ENCODE peak calls at places on chromosome 18, in nine cellular contexts. One of them, this sample, is unnamed.
A peak's percentile ranks its signal among the peaks of the same experiment; 100 is the strongest.

GRCh38 chr18:6409933-6410332 is 4.8 kb downstream of the L3MBTL4 start:
- DNase-seq in HuH-7.5: no peak
- DNase-seq in hippocampal formation: no peak
- DNase-seq in cerebellar cortex: no peak
- DNase-seq in ovary: no peak
- DNase-seq in NB4: no peak
- DNase-seq in kidney tubule cell: no peak
- DNase-seq in activated CD4-positive, alpha-beta memory T cell treated with anti-CD3 and anti-CD28 coated beads for 36 hours: no peak
- DNase-seq in AG04449: no peak
- DNase-seq in this sample: no peak

GRCh38 chr18:58375051-58375450 is 253.8 kb downstream of the ALPK2 start:
- DNase-seq in AG04449: no peak
- DNase-seq in hippocampal formation: no peak
- DNase-seq in NB4: no peak
- DNase-seq in ovary: no peak
- DNase-seq in HuH-7.5: no peak
- DNase-seq in kidney tubule cell: no peak
- DNase-seq in activated CD4-positive, alpha-beta memory T cell treated with anti-CD3 and anti-CD28 coated beads for 36 hours: no peak
- DNase-seq in cerebellar cortex: no peak
- DNase-seq in this sample: no peak

GRCh38 chr18:11118051-11118450 is 31.3 kb downstream of the PIEZO2 start:
- DNase-seq in activated CD4-positive, alpha-beta memory T cell treated with anti-CD3 and anti-CD28 coated beads for 36 hours: no peak
- DNase-seq in ovary: no peak
- DNase-seq in kidney tubule cell: no peak
- DNase-seq in NB4: no peak
- DNase-seq in AG04449: no peak
- DNase-seq in HuH-7.5: no peak
- DNase-seq in cerebellar cortex: no peak
- DNase-seq in hippocampal formation: no peak
- DNase-seq in this sample: no peak

GRCh38 chr18:57797209-57797651 is 5.9 kb downstream of the ATP8B1 start:
- DNase-seq in hippocampal formation: no peak
- DNase-seq in NB4: no peak
- DNase-seq in HuH-7.5: peak; percentile 43
- DNase-seq in kidney tubule cell: no peak
- DNase-seq in AG04449: no peak
- DNase-seq in activated CD4-positive, alpha-beta memory T cell treated with anti-CD3 and anti-CD28 coated beads for 36 hours: no peak
- DNase-seq in cerebellar cortex: no peak
- DNase-seq in ovary: no peak
- DNase-seq in this sample: no peak

GRCh38 chr18:74551936-74552555 is 17.7 kb downstream of the CNDP1 start:
- DNase-seq in HuH-7.5: peak; percentile 63
- DNase-seq in activated CD4-positive, alpha-beta memory T cell treated with anti-CD3 and anti-CD28 coated beads for 36 hours: peak; percentile 86
- DNase-seq in kidney tubule cell: peak; percentile 80
- DNase-seq in hippocampal formation: peak; percentile 81
- DNase-seq in AG04449: peak; percentile 29
- DNase-seq in NB4: peak; percentile 76
- DNase-seq in cerebellar cortex: peak; percentile 74
- DNase-seq in ovary: peak; percentile 75
- DNase-seq in this sample: peak; percentile 49

GRCh38 chr18:37451239-37451825 is 114.3 kb downstream of the CELF4 start:
- DNase-seq in activated CD4-positive, alpha-beta memory T cell treated with anti-CD3 and anti-CD28 coated beads for 36 hours: no peak
- DNase-seq in HuH-7.5: no peak
- DNase-seq in kidney tubule cell: no peak
- DNase-seq in hippocampal formation: no peak
- DNase-seq in ovary: no peak
- DNase-seq in NB4: no peak
- DNase-seq in cerebellar cortex: no peak
- DNase-seq in AG04449: no peak
- DNase-seq in this sample: no peak

GRCh38 chr18:69795785-69796184 is 151.9 kb downstream of the CD226 start:
- DNase-seq in NB4: no peak
- DNase-seq in hippocampal formation: no peak
- DNase-seq in HuH-7.5: no peak
- DNase-seq in AG04449: no peak
- DNase-seq in activated CD4-positive, alpha-beta memory T cell treated with anti-CD3 and anti-CD28 coated beads for 36 hours: no peak
- DNase-seq in kidney tubule cell: peak; percentile 9
- DNase-seq in ovary: no peak
- DNase-seq in cerebellar cortex: no peak
- DNase-seq in this sample: no peak

GRCh38 chr18:56200381-56200831 is 438.0 kb downstream of the TXNL1 start:
- DNase-seq in cerebellar cortex: no peak
- DNase-seq in AG04449: peak; percentile 24
- DNase-seq in HuH-7.5: no peak
- DNase-seq in ovary: no peak
- DNase-seq in kidney tubule cell: peak; percentile 67
- DNase-seq in NB4: no peak
- DNase-seq in activated CD4-positive, alpha-beta memory T cell treated with anti-CD3 and anti-CD28 coated beads for 36 hours: no peak
- DNase-seq in hippocampal formation: no peak
- DNase-seq in this sample: no peak

GRCh38 chr18:59249186-59249774 is 24.0 kb downstream of the RAX start:
- DNase-seq in hippocampal formation: peak; percentile 37
- DNase-seq in cerebellar cortex: peak; percentile 68
- DNase-seq in activated CD4-positive, alpha-beta memory T cell treated with anti-CD3 and anti-CD28 coated beads for 36 hours: peak; percentile 54
- DNase-seq in kidney tubule cell: peak; percentile 70
- DNase-seq in ovary: no peak
- DNase-seq in NB4: peak; percentile 61
- DNase-seq in AG04449: no peak
- DNase-seq in HuH-7.5: no peak
- DNase-seq in this sample: peak; percentile 18

GRCh38 chr18:8423051-8423558 is 186.1 kb upstream of the RAB12 start:
- DNase-seq in AG04449: peak; percentile 7
- DNase-seq in NB4: no peak
- DNase-seq in activated CD4-positive, alpha-beta memory T cell treated with anti-CD3 and anti-CD28 coated beads for 36 hours: no peak
- DNase-seq in kidney tubule cell: peak; percentile 19
- DNase-seq in hippocampal formation: no peak
- DNase-seq in HuH-7.5: no peak
- DNase-seq in cerebellar cortex: no peak
- DNase-seq in ovary: no peak
- DNase-seq in this sample: no peak

GRCh38 chr18:9516437-9517064 is 41.2 kb downstream of the RALBP1 start:
- DNase-seq in kidney tubule cell: peak; percentile 61
- DNase-seq in ovary: no peak
- DNase-seq in HuH-7.5: no peak
- DNase-seq in hippocampal formation: no peak
- DNase-seq in activated CD4-positive, alpha-beta memory T cell treated with anti-CD3 and anti-CD28 coated beads for 36 hours: no peak
- DNase-seq in NB4: peak; percentile 53
- DNase-seq in AG04449: no peak
- DNase-seq in cerebellar cortex: peak; percentile 58
- DNase-seq in this sample: no peak

GRCh38 chr18:11407900-11408299 is 201.5 kb upstream of the SLC35G4 start:
- DNase-seq in NB4: no peak
- DNase-seq in activated CD4-positive, alpha-beta memory T cell treated with anti-CD3 and anti-CD28 coated beads for 36 hours: no peak
- DNase-seq in HuH-7.5: no peak
- DNase-seq in AG04449: peak; percentile 42
- DNase-seq in cerebellar cortex: no peak
- DNase-seq in kidney tubule cell: no peak
- DNase-seq in ovary: no peak
- DNase-seq in hippocampal formation: no peak
- DNase-seq in this sample: no peak

GRCh38 chr18:78635093-78635800 is 344.4 kb upstream of the SALL3 start:
- DNase-seq in AG04449: no peak
- DNase-seq in hippocampal formation: no peak
- DNase-seq in kidney tubule cell: no peak
- DNase-seq in cerebellar cortex: no peak
- DNase-seq in NB4: no peak
- DNase-seq in activated CD4-positive, alpha-beta memory T cell treated with anti-CD3 and anti-CD28 coated beads for 36 hours: no peak
- DNase-seq in ovary: peak; percentile 11
- DNase-seq in HuH-7.5: no peak
- DNase-seq in this sample: no peak

GRCh38 chr18:45627204-45627526 is 11.9 kb downstream of the SLC14A2 start:
- DNase-seq in AG04449: no peak
- DNase-seq in hippocampal formation: no peak
- DNase-seq in ovary: no peak
- DNase-seq in activated CD4-positive, alpha-beta memory T cell treated with anti-CD3 and anti-CD28 coated beads for 36 hours: no peak
- DNase-seq in NB4: no peak
- DNase-seq in cerebellar cortex: no peak
- DNase-seq in HuH-7.5: no peak
- DNase-seq in kidney tubule cell: peak; percentile 37
- DNase-seq in this sample: no peak

GRCh38 chr18:9218052-9218451 is 81.5 kb downstream of the ANKRD12 start:
- DNase-seq in hippocampal formation: no peak
- DNase-seq in kidney tubule cell: no peak
- DNase-seq in HuH-7.5: no peak
- DNase-seq in ovary: no peak
- DNase-seq in AG04449: no peak
- DNase-seq in activated CD4-positive, alpha-beta memory T cell treated with anti-CD3 and anti-CD28 coated beads for 36 hours: no peak
- DNase-seq in cerebellar cortex: no peak
- DNase-seq in NB4: no peak
- DNase-seq in this sample: no peak

GRCh38 chr18:54150226-54150625 is 74.2 kb downstream of the MBD2 start:
- DNase-seq in hippocampal formation: no peak
- DNase-seq in kidney tubule cell: peak; percentile 38
- DNase-seq in HuH-7.5: no peak
- DNase-seq in ovary: no peak
- DNase-seq in cerebellar cortex: no peak
- DNase-seq in AG04449: no peak
- DNase-seq in activated CD4-positive, alpha-beta memory T cell treated with anti-CD3 and anti-CD28 coated beads for 36 hours: no peak
- DNase-seq in NB4: no peak
- DNase-seq in this sample: no peak

GRCh38 chr18:12907258-12907925 is 23.4 kb upstream of the PTPN2 start:
- DNase-seq in NB4: no peak
- DNase-seq in activated CD4-positive, alpha-beta memory T cell treated with anti-CD3 and anti-CD28 coated beads for 36 hours: no peak
- DNase-seq in cerebellar cortex: no peak
- DNase-seq in HuH-7.5: no peak
- DNase-seq in kidney tubule cell: no peak
- DNase-seq in ovary: no peak
- DNase-seq in AG04449: peak; percentile 45
- DNase-seq in hippocampal formation: no peak
- DNase-seq in this sample: no peak

GRCh38 chr18:44743626-44744025 is 62.9 kb downstream of the SETBP1 start:
- DNase-seq in cerebellar cortex: peak; percentile 68
- DNase-seq in NB4: no peak
- DNase-seq in HuH-7.5: no peak
- DNase-seq in kidney tubule cell: no peak
- DNase-seq in activated CD4-positive, alpha-beta memory T cell treated with anti-CD3 and anti-CD28 coated beads for 36 hours: no peak
- DNase-seq in AG04449: no peak
- DNase-seq in ovary: no peak
- DNase-seq in hippocampal formation: no peak
- DNase-seq in this sample: no peak

GRCh38 chr18:41967680-41968079 is 12.6 kb downstream of the PIK3C3 start:
- DNase-seq in HuH-7.5: no peak
- DNase-seq in ovary: no peak
- DNase-seq in cerebellar cortex: peak; percentile 20
- DNase-seq in hippocampal formation: no peak
- DNase-seq in activated CD4-positive, alpha-beta memory T cell treated with anti-CD3 and anti-CD28 coated beads for 36 hours: no peak
- DNase-seq in AG04449: no peak
- DNase-seq in kidney tubule cell: no peak
- DNase-seq in NB4: no peak
- DNase-seq in this sample: no peak

GRCh38 chr18:78178812-78179211 is 800.8 kb upstream of the SALL3 start:
- DNase-seq in HuH-7.5: no peak
- DNase-seq in activated CD4-positive, alpha-beta memory T cell treated with anti-CD3 and anti-CD28 coated beads for 36 hours: no peak
- DNase-seq in NB4: no peak
- DNase-seq in kidney tubule cell: no peak
- DNase-seq in hippocampal formation: no peak
- DNase-seq in cerebellar cortex: no peak
- DNase-seq in ovary: no peak
- DNase-seq in AG04449: no peak
- DNase-seq in this sample: no peak

GRCh38 chr18:48840491-48840877 is 110.3 kb downstream of the SMAD7 start:
- DNase-seq in hippocampal formation: peak; percentile 74
- DNase-seq in kidney tubule cell: no peak
- DNase-seq in AG04449: no peak
- DNase-seq in activated CD4-positive, alpha-beta memory T cell treated with anti-CD3 and anti-CD28 coated beads for 36 hours: no peak
- DNase-seq in HuH-7.5: no peak
- DNase-seq in ovary: peak; percentile 10
- DNase-seq in NB4: no peak
- DNase-seq in cerebellar cortex: no peak
- DNase-seq in this sample: peak; percentile 77

GRCh38 chr18:73768043-73768442 is 379.6 kb downstream of the FBXO15 start:
- DNase-seq in cerebellar cortex: no peak
- DNase-seq in hippocampal formation: no peak
- DNase-seq in AG04449: no peak
- DNase-seq in HuH-7.5: no peak
- DNase-seq in NB4: no peak
- DNase-seq in ovary: no peak
- DNase-seq in kidney tubule cell: no peak
- DNase-seq in activated CD4-positive, alpha-beta memory T cell treated with anti-CD3 and anti-CD28 coated beads for 36 hours: no peak
- DNase-seq in this sample: no peak

GRCh38 chr18:29681578-29681977 is 1361.0 kb downstream of the DSC3 start:
- DNase-seq in AG04449: no peak
- DNase-seq in NB4: no peak
- DNase-seq in cerebellar cortex: no peak
- DNase-seq in activated CD4-positive, alpha-beta memory T cell treated with anti-CD3 and anti-CD28 coated beads for 36 hours: no peak
- DNase-seq in hippocampal formation: no peak
- DNase-seq in kidney tubule cell: no peak
- DNase-seq in HuH-7.5: no peak
- DNase-seq in ovary: no peak
- DNase-seq in this sample: no peak

GRCh38 chr18:51151568-51152511 is 45.6 kb downstream of the MEX3C start:
- DNase-seq in hippocampal formation: no peak
- DNase-seq in activated CD4-positive, alpha-beta memory T cell treated with anti-CD3 and anti-CD28 coated beads for 36 hours: peak; percentile 89
- DNase-seq in NB4: peak; percentile 45
- DNase-seq in cerebellar cortex: no peak
- DNase-seq in HuH-7.5: no peak
- DNase-seq in ovary: no peak
- DNase-seq in kidney tubule cell: no peak
- DNase-seq in AG04449: no peak
- DNase-seq in this sample: no peak

GRCh38 chr18:9642799-9643445 is 28.6 kb upstream of the PPP4R1 start:
- DNase-seq in ovary: no peak
- DNase-seq in hippocampal formation: no peak
- DNase-seq in NB4: no peak
- DNase-seq in cerebellar cortex: no peak
- DNase-seq in activated CD4-positive, alpha-beta memory T cell treated with anti-CD3 and anti-CD28 coated beads for 36 hours: no peak
- DNase-seq in HuH-7.5: no peak
- DNase-seq in AG04449: no peak
- DNase-seq in kidney tubule cell: peak; percentile 20
- DNase-seq in this sample: no peak

GRCh38 chr18:23107718-23108117 is 27.6 kb upstream of the CABLES1 start:
- DNase-seq in kidney tubule cell: no peak
- DNase-seq in AG04449: no peak
- DNase-seq in HuH-7.5: no peak
- DNase-seq in NB4: no peak
- DNase-seq in hippocampal formation: no peak
- DNase-seq in cerebellar cortex: no peak
- DNase-seq in ovary: no peak
- DNase-seq in activated CD4-positive, alpha-beta memory T cell treated with anti-CD3 and anti-CD28 coated beads for 36 hours: no peak
- DNase-seq in this sample: no peak

GRCh38 chr18:23134780-23135678 is at the start of gene CABLES1:
- DNase-seq in HuH-7.5: peak; percentile 77
- DNase-seq in AG04449: no peak
- DNase-seq in hippocampal formation: peak; percentile 28
- DNase-seq in cerebellar cortex: peak; percentile 64
- DNase-seq in ovary: peak; percentile 67
- DNase-seq in NB4: peak; percentile 73
- DNase-seq in activated CD4-positive, alpha-beta memory T cell treated with anti-CD3 and anti-CD28 coated beads for 36 hours: peak; percentile 33
- DNase-seq in kidney tubule cell: peak; percentile 75
- DNase-seq in this sample: peak; percentile 65

GRCh38 chr18:48018806-48019295 is 88.4 kb upstream of the SMAD2 start:
- DNase-seq in HuH-7.5: no peak
- DNase-seq in ovary: no peak
- DNase-seq in kidney tubule cell: peak; percentile 23
- DNase-seq in cerebellar cortex: no peak
- DNase-seq in NB4: no peak
- DNase-seq in hippocampal formation: no peak
- DNase-seq in AG04449: no peak
- DNase-seq in activated CD4-positive, alpha-beta memory T cell treated with anti-CD3 and anti-CD28 coated beads for 36 hours: no peak
- DNase-seq in this sample: no peak

GRCh38 chr18:21315741-21316187 is 73.7 kb downstream of the GREB1L start:
- DNase-seq in kidney tubule cell: peak; percentile 16
- DNase-seq in activated CD4-positive, alpha-beta memory T cell treated with anti-CD3 and anti-CD28 coated beads for 36 hours: no peak
- DNase-seq in NB4: no peak
- DNase-seq in AG04449: no peak
- DNase-seq in hippocampal formation: no peak
- DNase-seq in HuH-7.5: peak; percentile 37
- DNase-seq in ovary: no peak
- DNase-seq in cerebellar cortex: peak; percentile 31
- DNase-seq in this sample: no peak

GRCh38 chr18:477565-477964 is 22.9 kb downstream of the COLEC12 start:
- DNase-seq in hippocampal formation: no peak
- DNase-seq in ovary: no peak
- DNase-seq in kidney tubule cell: peak; percentile 40
- DNase-seq in HuH-7.5: peak; percentile 48
- DNase-seq in activated CD4-positive, alpha-beta memory T cell treated with anti-CD3 and anti-CD28 coated beads for 36 hours: peak; percentile 23
- DNase-seq in cerebellar cortex: no peak
- DNase-seq in AG04449: no peak
- DNase-seq in NB4: no peak
- DNase-seq in this sample: no peak

GRCh38 chr18:23237524-23238151 is 102.4 kb downstream of the CABLES1 start:
- DNase-seq in HuH-7.5: no peak
- DNase-seq in NB4: no peak
- DNase-seq in activated CD4-positive, alpha-beta memory T cell treated with anti-CD3 and anti-CD28 coated beads for 36 hours: peak; percentile 71
- DNase-seq in hippocampal formation: peak; percentile 24
- DNase-seq in cerebellar cortex: no peak
- DNase-seq in ovary: peak; percentile 71
- DNase-seq in kidney tubule cell: peak; percentile 57
- DNase-seq in AG04449: no peak
- DNase-seq in this sample: peak; percentile 44